ENCODE peak calls at places on chromosomes 2 and 18, in nine cellular contexts. H is K562, X is BJ, M is endodermal cell, W is brain microvascular endothelial cell, V is tibial nerve, O is GM12864, S is GM20000, Z is fibroblast of pulmonary artery. Q is an unnamed sample.

GRCh38 chr18:23237524-23238151 is 102.4 kb downstream of the CABLES1 start:
- DNase-seq in W (peak; percentile 54), M (peak; percentile 77), H (no peak), S (peak; percentile 72), X (no peak), O (peak; percentile 68), Z (peak; percentile 64), V (no peak), Q (no peak)

GRCh38 chr18:37578886-37579513 is 13.4 kb upstream of the CELF4 start:
- DNase-seq in X (no peak), S (no peak), V (no peak), H (peak; percentile 54), W (peak; percentile 17), Z (peak; percentile 67), M (peak; percentile 52), O (no peak), Q (no peak)

GRCh38 chr2:176107731-176108181 is 676 bp downstream of the HOXD11 start:
- DNase-seq in S (no peak), M (peak; percentile 70), V (no peak), W (no peak), Z (no peak), H (no peak), X (no peak), O (no peak), Q (no peak)

GRCh38 chr18:35267161-35267651 is 22.8 kb downstream of the ZSCAN30 start:
- DNase-seq in X (no peak), V (peak; percentile 60), M (no peak), Z (peak; percentile 69), O (no peak), H (no peak), S (peak; percentile 58), W (peak; percentile 7), Q (no peak)

GRCh38 chr2:183242937-183243336 is 118.7 kb downstream of the NUP35 start:
- DNase-seq in H (no peak), V (no peak), W (peak; percentile 73), O (no peak), S (no peak), Z (peak; percentile 43), X (no peak), M (no peak), Q (no peak)

GRCh38 chr18:48841381-48842258 is 109.1 kb downstream of the SMAD7 start:
- DNase-seq in O (no peak), W (no peak), V (no peak), X (no peak), M (no peak), H (peak; percentile 54), Z (peak; percentile 79), S (no peak), Q (peak; percentile 77)

GRCh38 chr2:230582851-230583283 is 129.8 kb upstream of the CAB39 start:
- DNase-seq in V (no peak), X (no peak), O (peak; percentile 78), W (peak; percentile 64), M (no peak), H (no peak), Z (peak; percentile 60), S (peak; percentile 49), Q (no peak)

GRCh38 chr2:32806857-32807256 is 139.9 kb upstream of the LTBP1 start:
- DNase-seq in O (no peak), M (no peak), W (no peak), S (no peak), Z (no peak), H (no peak), V (no peak), X (no peak), Q (no peak)

GRCh38 chr2:152407204-152407721 is 72.3 kb downstream of the FMNL2 start:
- DNase-seq in W (peak; percentile 53), S (peak; percentile 68), V (no peak), H (no peak), M (peak; percentile 85), X (no peak), O (peak; percentile 54), Z (peak; percentile 51), Q (no peak)

GRCh38 chr2:95359035-95359434 is 43.5 kb upstream of the FAHD2A start:
- DNase-seq in H (no peak), M (no peak), O (no peak), X (peak; percentile 33), W (peak; percentile 58), S (no peak), Z (peak; percentile 52), V (no peak), Q (no peak)

GRCh38 chr2:196601430-196602306 is 37.8 kb upstream of the CCDC150 start:
- DNase-seq in Z (peak; percentile 85), H (peak; percentile 34), W (peak; percentile 99), M (peak; percentile 47), X (peak; percentile 92), V (no peak), S (no peak), O (no peak), Q (peak; percentile 92)

GRCh38 chr2:183038341-183039300 is at the start of gene NCKAP1:
- DNase-seq in M (peak; percentile 98), Z (peak; percentile 83), O (no peak), H (peak; percentile 91), V (peak; percentile 91), S (peak; percentile 92), W (peak; percentile 81), X (no peak), Q (peak; percentile 95)

GRCh38 chr2:127175406-127175805 is 44.7 kb downstream of the CYP27C1 start:
- DNase-seq in O (no peak), W (no peak), X (no peak), Z (no peak), S (no peak), M (peak; percentile 33), H (no peak), V (peak; percentile 65), Q (no peak)

GRCh38 chr18:30999186-30999585 is 43.4 kb downstream of the DSC3 start:
- DNase-seq in S (no peak), X (no peak), W (no peak), V (no peak), M (no peak), Z (peak; percentile 16), O (no peak), H (no peak), Q (no peak)

DNA sequence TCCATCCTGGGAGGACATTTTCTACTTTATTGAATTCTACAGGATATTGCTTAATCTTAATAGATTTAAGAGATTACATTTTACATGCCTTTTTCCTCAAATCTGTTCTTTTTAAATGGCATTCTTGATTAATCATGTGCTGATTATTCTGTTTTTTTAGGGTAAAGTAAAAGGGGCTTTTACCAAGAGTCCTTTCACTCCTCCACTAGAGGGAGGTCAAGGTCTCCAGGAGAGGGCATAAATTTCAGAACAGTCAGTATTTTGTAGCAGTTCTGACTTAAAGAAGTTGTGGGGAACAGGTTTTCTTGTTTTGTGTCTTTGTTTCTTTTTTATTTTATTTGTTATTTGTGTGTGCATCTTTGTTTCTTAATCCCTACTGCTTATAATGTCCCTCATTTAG is 25.4 kb downstream of the WDR75 start:
- DNase-seq in H (peak; percentile 17), O (no peak), Z (peak; percentile 74), S (no peak), M (no peak), X (no peak), V (no peak), W (no peak), Q (no peak)
- TF ChIP-seq CTCF in H (peak; percentile 61), O (peak; percentile 47), Z (peak; percentile 85), S (peak; percentile 9), M (peak; percentile 91), X (peak; percentile 62), V (peak; percentile 56), W (peak; percentile 66), Q (peak; percentile 84)

DNA sequence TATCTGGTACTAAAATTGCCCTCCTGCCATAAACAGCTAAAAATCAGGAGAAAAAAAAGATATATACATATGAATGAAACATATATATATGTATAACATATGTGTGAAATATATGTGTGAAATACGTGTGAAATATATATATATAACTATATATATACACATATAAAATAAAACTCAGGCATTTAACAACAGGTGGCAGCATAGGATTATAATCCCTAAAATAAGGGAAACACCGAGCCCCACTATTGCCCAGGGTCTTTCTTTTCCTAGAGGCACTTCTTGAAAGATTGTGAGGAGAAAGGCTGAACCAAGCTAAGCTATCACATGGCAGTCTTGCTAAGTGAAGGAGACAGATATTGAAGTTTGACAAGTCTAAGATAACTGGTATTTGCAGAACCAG is 65.9 kb upstream of the CYTIP start:
- DNase-seq in Z (no peak), H (no peak), V (no peak), W (no peak), X (no peak), O (no peak), S (no peak), M (no peak), Q (no peak)
- TF ChIP-seq CTCF in Z (no peak), H (peak; percentile 33), V (no peak), W (no peak), X (no peak), O (no peak), S (no peak), M (no peak), Q (peak; percentile 73)

GRCh38 chr2:233643128-233643527 is 6.9 kb downstream of the UGT1A10 start:
- DNase-seq in X (no peak), Z (peak; percentile 17), O (no peak), W (no peak), V (no peak), S (no peak), H (no peak), M (peak; percentile 86), Q (no peak)
- TF ChIP-seq CTCF in X (peak; percentile 28), Z (peak; percentile 33), O (peak; percentile 39), W (peak; percentile 55), V (no peak), S (no peak), H (no peak), M (peak; percentile 71), Q (peak; percentile 31)

GRCh38 chr18:13982136-13982535 is 66.8 kb upstream of the MC2R start:
- DNase-seq in W (no peak), V (no peak), O (no peak), S (no peak), H (no peak), X (no peak), Z (no peak), M (peak; percentile 86), Q (no peak)
- TF ChIP-seq CTCF in W (no peak), V (no peak), O (no peak), S (no peak), H (no peak), X (no peak), Z (no peak), M (peak; percentile 83), Q (no peak)